ENCODE peak calls at places on chromosomes 5 and 9, in five cellular contexts. T is mucosa of descending colon; S is CD4-positive, alpha-beta memory T cell; I is AG04449; P is fibroblast of the aortic adventitia. U is an unnamed sample.

GRCh38 chr9:75447281-75447680 is 359.0 kb downstream of the OSTF1 start:
- DNase-seq in T (no peak), S (no peak), I (no peak), P (no peak), U (no peak)

GRCh38 chr5:43038523-43038989 is 1.6 kb downstream of the ANXA2R start:
- DNase-seq in T (peak; percentile 40), S (peak; percentile 39), I (no peak), P (no peak), U (no peak)

GRCh38 chr5:71757590-71758543 is 38.8 kb downstream of the CARTPT start:
- DNase-seq in T (peak; percentile 71), S (peak; percentile 19), I (peak; percentile 5), P (peak; percentile 80), U (peak; percentile 32)

GRCh38 chr5:21680661-21681060 is 1172.5 kb downstream of the CDH12 start:
- DNase-seq in T (no peak), S (no peak), I (no peak), P (no peak), U (no peak)

GRCh38 chr9:5671711-5672353 is 42.9 kb downstream of the RIC1 start:
- DNase-seq in T (no peak), S (peak; percentile 61), I (no peak), P (no peak), U (no peak)

GRCh38 chr9:70466976-70467551 is 52.6 kb upstream of the KLF9 start:
- DNase-seq in T (no peak), S (no peak), I (peak; percentile 49), P (peak; percentile 80), U (peak; percentile 71)

GRCh38 chr9:16996901-16997491 is 126.5 kb upstream of the BNC2 start:
- DNase-seq in T (no peak), S (no peak), I (no peak), P (no peak), U (no peak)

GRCh38 chr5:31531543-31531887 is 378 bp downstream of the DROSHA start:
- DNase-seq in T (no peak), S (no peak), I (no peak), P (no peak), U (no peak)

GRCh38 chr9:16501098-16501663 is 369.3 kb downstream of the BNC2 start:
- DNase-seq in T (no peak), S (no peak), I (no peak), P (peak; percentile 77), U (no peak)

GRCh38 chr5:14787801-14788579 is 83.6 kb downstream of the ANKH start:
- DNase-seq in T (no peak), S (no peak), I (no peak), P (no peak), U (no peak)

GRCh38 chr9:129751841-129752801 is 721 bp downstream of the PTGES start:
- DNase-seq in T (peak; percentile 69), S (no peak), I (no peak), P (peak; percentile 45), U (no peak)
- H3K4me3 ChIP-seq in T (no peak overlapping the region), S (no peak overlapping the region), I (peak overlapping the region; percentile 63), P (peak overlapping the region; percentile 63), U (peak overlapping the region; percentile 37)

GRCh38 chr5:446066-446725 is 3.2 kb downstream of the EXOC3 start:
- DNase-seq in T (peak; percentile 17), S (no peak), I (no peak), P (no peak), U (no peak)

GRCh38 chr5:443239-444151 is 519 bp downstream of the EXOC3 start:
- DNase-seq in T (peak; percentile 62), S (peak; percentile 17), I (no peak), P (no peak), U (no peak)

GRCh38 chr5:442335-443238 is at the start of gene EXOC3:
- DNase-seq in T (peak; percentile 86), S (peak; percentile 77), I (no peak), P (peak; percentile 54), U (no peak)

GRCh38 chr5:445591-445990 is 2.6 kb downstream of the EXOC3 start:
- DNase-seq in T (no peak), S (no peak), I (no peak), P (no peak), U (no peak)

GRCh38 chr5:444226-444625 is 1.2 kb downstream of the EXOC3 start:
- DNase-seq in T (peak; percentile 17), S (no peak), I (no peak), P (no peak), U (no peak)
- H3K4me3 ChIP-seq in T (no peak overlapping the region), S (peak overlapping the region; percentile 95), I (peak overlapping the region; percentile 99), P (peak overlapping the region; percentile 100), U (peak overlapping the region; percentile 93)

DNA sequence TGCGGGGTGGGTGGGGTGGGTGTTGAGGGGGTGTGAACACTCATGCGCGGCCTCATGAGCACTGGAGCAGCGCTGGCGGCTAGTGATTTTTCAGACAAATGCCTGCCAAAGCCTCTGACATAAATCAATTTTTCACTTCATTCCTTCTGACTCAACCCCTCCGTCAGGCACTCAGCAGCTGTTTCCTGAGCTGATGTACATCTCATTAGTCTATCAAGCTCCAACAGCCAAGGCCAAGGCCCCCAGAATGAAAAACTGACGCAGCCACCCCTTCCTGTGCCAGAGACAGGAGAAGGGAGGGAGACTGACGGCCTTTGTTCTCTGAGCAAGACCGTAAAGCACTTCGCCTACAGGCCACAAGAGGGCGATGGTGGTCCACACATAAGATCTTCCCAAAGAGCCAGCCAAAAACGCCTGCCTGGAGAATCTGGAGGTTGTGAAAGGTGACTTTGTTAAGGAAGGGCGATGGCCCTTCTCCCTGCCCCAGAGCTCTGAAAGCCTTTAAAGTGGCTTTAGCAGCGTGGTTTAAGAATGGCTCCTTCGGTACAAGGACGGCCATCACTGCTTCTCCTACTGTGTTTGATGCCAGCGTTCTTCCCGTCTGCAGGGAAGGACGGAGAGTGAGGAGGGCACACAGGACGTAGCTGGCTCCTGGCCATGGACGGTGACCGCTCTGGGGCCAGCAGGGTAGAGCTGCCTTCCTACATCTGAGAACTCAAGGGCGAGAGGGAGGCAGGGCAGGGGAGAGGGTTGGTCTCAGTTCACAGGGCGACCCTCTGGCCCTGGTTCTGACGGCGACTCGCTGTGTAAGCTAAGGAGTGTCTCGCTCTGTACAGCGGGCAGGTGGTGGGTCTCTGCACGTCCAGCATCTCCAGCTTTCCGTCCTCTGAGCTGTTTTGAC is 37.1 kb downstream of the ALG2 start:
- DNase-seq in T (peak; percentile 83), S (peak; percentile 70), I (peak; percentile 51), P (peak; percentile 94), U (peak; percentile 67)
- H3K4me3 ChIP-seq in T (no peak overlapping the region), S (no peak overlapping the region), I (peak overlapping the region; percentile 15), P (peak overlapping the region; percentile 51), U (no peak overlapping the region)

GRCh38 chr9:99681113-99681512 is 140.6 kb upstream of the NR4A3 start:
- DNase-seq in T (no peak), S (no peak), I (no peak), P (no peak), U (no peak)

GRCh38 chr9:99678550-99678949 is 143.1 kb upstream of the NR4A3 start:
- DNase-seq in T (no peak), S (no peak), I (no peak), P (no peak), U (no peak)

GRCh38 chr9:99680191-99680590 is 141.5 kb upstream of the NR4A3 start:
- DNase-seq in T (no peak), S (no peak), I (peak; percentile 17), P (peak; percentile 31), U (peak; percentile 13)

GRCh38 chr9:99682870-99683269 is 138.8 kb upstream of the NR4A3 start:
- DNase-seq in T (no peak), S (no peak), I (no peak), P (no peak), U (no peak)

GRCh38 chr9:99682378-99682777 is 139.3 kb upstream of the NR4A3 start:
- DNase-seq in T (no peak), S (no peak), I (no peak), P (no peak), U (no peak)
- H3K4me3 ChIP-seq in T (no peak overlapping the region), S (no peak overlapping the region), I (no peak overlapping the region), P (no peak overlapping the region), U (no peak overlapping the region)

GRCh38 chr5:132785864-132786263 is 8.8 kb upstream of the SEPTIN8 start:
- DNase-seq in T (no peak), S (no peak), I (no peak), P (no peak), U (no peak)
- H3K4me3 ChIP-seq in T (no peak overlapping the region), S (no peak overlapping the region), I (no peak overlapping the region), P (no peak overlapping the region), U (no peak overlapping the region)

GRCh38 chr5:175697846-175698245 is 40.0 kb downstream of the HRH2 start:
- DNase-seq in T (no peak), S (no peak), I (no peak), P (no peak), U (no peak)

GRCh38 chr5:175694371-175695160 is 36.7 kb downstream of the HRH2 start:
- DNase-seq in T (no peak), S (no peak), I (no peak), P (no peak), U (no peak)

GRCh38 chr5:175696855-175697198 is 39.0 kb downstream of the HRH2 start:
- DNase-seq in T (no peak), S (no peak), I (no peak), P (no peak), U (no peak)

GRCh38 chr5:175695161-175696126 is 37.6 kb downstream of the HRH2 start:
- DNase-seq in T (no peak), S (no peak), I (no peak), P (no peak), U (no peak)

DNA sequence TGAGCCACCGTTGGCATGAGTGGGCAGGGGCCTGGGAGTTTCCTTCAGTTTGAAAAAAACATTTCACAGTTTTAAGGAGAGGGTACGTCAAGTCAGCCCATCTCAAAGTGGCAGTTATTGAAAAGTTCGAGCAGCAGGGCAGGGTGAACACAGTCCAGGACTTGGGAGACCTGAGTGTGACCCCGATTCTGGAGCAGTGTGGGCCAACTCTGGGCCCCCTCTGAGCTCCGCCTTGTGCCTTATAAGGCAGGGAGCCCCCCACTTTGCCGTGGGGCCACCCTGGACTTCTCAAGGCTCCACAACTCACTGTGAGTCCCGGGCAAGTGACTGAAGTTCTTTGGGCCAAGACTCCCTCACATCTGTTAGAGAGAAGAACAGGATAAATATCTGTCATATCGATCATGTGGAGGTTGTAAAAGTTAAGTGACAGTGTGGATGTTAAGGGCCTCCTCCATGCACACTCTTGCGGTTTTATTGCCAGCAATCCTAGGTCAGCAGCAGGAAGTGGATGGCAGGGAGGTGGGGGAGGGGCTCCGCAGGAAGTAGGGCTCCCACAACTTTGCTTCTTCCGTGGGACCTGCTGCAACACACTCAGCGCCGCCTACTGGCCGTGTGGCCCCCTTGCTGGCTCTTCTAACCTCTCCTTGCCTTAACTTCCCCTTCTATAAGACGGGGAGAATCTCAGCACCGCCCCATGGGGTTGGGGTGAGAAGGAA is 38.4 kb downstream of the HRH2 start:
- DNase-seq in T (peak; percentile 73), S (peak; percentile 65), I (no peak), P (no peak), U (no peak)
- H3K4me3 ChIP-seq in T (no peak overlapping the region), S (no peak overlapping the region), I (no peak overlapping the region), P (no peak overlapping the region), U (no peak overlapping the region)

U was measured in AG09309.